ENCODE peak calls at places on chromosomes 13 and 19, in eight cellular contexts. O is IMR-90, B is right cardiac atrium, I is heart left ventricle, P is right lobe of liver, J is AG04450, D is pancreas, L is A673. X is an unnamed sample.

GRCh38 chr19:14632286-14632685 is 42.4 kb downstream of the ADGRE3 start:
- DNase-seq in O (peak; percentile 15), B (no peak), I (no peak), P (no peak), J (no peak), D (no peak), L (peak; percentile 65), X (no peak)

GRCh38 chr19:15992014-15992413 is 43.2 kb downstream of the OR10H4 start:
- DNase-seq in O (no peak), B (no peak), I (no peak), P (no peak), J (no peak), D (no peak), L (no peak), X (no peak)

GRCh38 chr13:79671420-79671819 is 190.5 kb downstream of the NDFIP2 start:
- DNase-seq in O (no peak), B (no peak), I (no peak), P (no peak), J (no peak), D (no peak), L (no peak), X (no peak)

GRCh38 chr13:33180009-33180804 is 105.3 kb downstream of the STARD13 start:
- DNase-seq in O (no peak), B (no peak), I (no peak), P (no peak), J (no peak), D (no peak), L (peak; percentile 67), X (no peak)

GRCh38 chr19:55619264-55619663 is 5.1 kb downstream of the ZNF784 start:
- DNase-seq in O (peak; percentile 61), B (peak; percentile 6), I (no peak), P (no peak), J (no peak), D (no peak), L (no peak), X (no peak)

GRCh38 chr13:74205313-74205690 is 71.1 kb upstream of the KLF12 start:
- DNase-seq in O (no peak), B (no peak), I (no peak), P (no peak), J (no peak), D (no peak), L (no peak), X (no peak)

GRCh38 chr13:85772379-85772778 is 26.8 kb downstream of the SLITRK6 start:
- DNase-seq in O (peak; percentile 7), B (no peak), I (no peak), P (no peak), J (no peak), D (no peak), L (no peak), X (no peak)

GRCh38 chr13:42283574-42283973 is 11.6 kb downstream of the AKAP11 start:
- DNase-seq in O (no peak), B (no peak), I (no peak), P (no peak), J (no peak), D (no peak), L (no peak), X (no peak)

GRCh38 chr19:42942187-42942789 is 5.3 kb upstream of the PSG7 start:
- DNase-seq in O (peak; percentile 20), B (no peak), I (no peak), P (no peak), J (no peak), D (no peak), L (peak; percentile 17), X (no peak)

GRCh38 chr13:63012016-63012415 is 1596.4 kb upstream of the PCDH20 start:
- DNase-seq in O (no peak), B (no peak), I (no peak), P (no peak), J (no peak), D (no peak), L (no peak), X (no peak)

GRCh38 chr19:8145969-8146368 is 3.4 kb downstream of the FBN3 start:
- DNase-seq in O (no peak), B (no peak), I (no peak), P (no peak), J (no peak), D (peak; percentile 78), L (no peak), X (no peak)

GRCh38 chr19:11581740-11582139 is 4.3 kb upstream of the ACP5 start:
- DNase-seq in O (peak; percentile 52), B (no peak), I (no peak), P (no peak), J (no peak), D (no peak), L (no peak), X (no peak)

GRCh38 chr13:98629055-98629454 is 52.1 kb upstream of the STK24 start:
- DNase-seq in O (no peak), B (no peak), I (no peak), P (no peak), J (no peak), D (no peak), L (no peak), X (no peak)

GRCh38 chr19:17977488-17977887 is 10.6 kb downstream of the KCNN1 start:
- DNase-seq in O (no peak), B (no peak), I (no peak), P (no peak), J (no peak), D (no peak), L (no peak), X (no peak)

GRCh38 chr13:49022472-49023144 is 46.9 kb downstream of the FNDC3A start:
- DNase-seq in O (peak; percentile 36), B (no peak), I (no peak), P (no peak), J (no peak), D (no peak), L (no peak), X (no peak)

GRCh38 chr19:41462497-41462896 is 19.5 kb downstream of the ERICH4 start:
- DNase-seq in O (no peak), B (no peak), I (no peak), P (no peak), J (no peak), D (no peak), L (no peak), X (no peak)

GRCh38 chr19:3670796-3671679 is 29.2 kb downstream of the PIP5K1C start:
- DNase-seq in O (peak; percentile 56), B (peak; percentile 95), I (peak; percentile 91), P (no peak), J (peak; percentile 13), D (no peak), L (no peak), X (peak; percentile 86)

GRCh38 chr19:21585491-21585890 is 80.1 kb downstream of the ZNF429 start:
- DNase-seq in O (no peak), B (no peak), I (no peak), P (no peak), J (no peak), D (peak; percentile 62), L (no peak), X (no peak)

GRCh38 chr13:85638815-85639393 is 160.3 kb downstream of the SLITRK6 start:
- DNase-seq in O (no peak), B (peak; percentile 26), I (no peak), P (peak; percentile 31), J (no peak), D (no peak), L (no peak), X (no peak)

GRCh38 chr13:40342461-40342860 is 324.0 kb downstream of the FOXO1 start:
- DNase-seq in O (no peak), B (no peak), I (no peak), P (no peak), J (no peak), D (no peak), L (no peak), X (no peak)

GRCh38 chr19:58227964-58228583 is 640 bp upstream of the ZNF544 start:
- DNase-seq in O (no peak), B (no peak), I (no peak), P (no peak), J (no peak), D (no peak), L (no peak), X (no peak)

GRCh38 chr19:13017306-13018036 is 22.2 kb downstream of the NFIX start:
- DNase-seq in O (no peak), B (peak; percentile 52), I (no peak), P (no peak), J (no peak), D (no peak), L (no peak), X (no peak)
- H3K27ac ChIP-seq in O (peak overlapping the region; percentile 56), B (peak overlapping the region; percentile 93), I (peak overlapping the region; percentile 84), P (no peak overlapping the region), J (peak overlapping the region; percentile 31), D (peak overlapping the region; percentile 55), L (peak overlapping the region; percentile 58), X (peak overlapping the region; percentile 94)

GRCh38 chr19:48469056-48469881 is at the start of gene CYTH2:
- DNase-seq in O (peak; percentile 100), B (peak; percentile 100), I (peak; percentile 99), P (peak; percentile 100), J (peak; percentile 20), D (peak; percentile 95), L (peak; percentile 100), X (peak; percentile 99)

GRCh38 chr19:48470281-48470680 is 1.1 kb downstream of the CYTH2 start:
- DNase-seq in O (no peak), B (peak; percentile 61), I (no peak), P (no peak), J (no peak), D (no peak), L (no peak), X (no peak)

GRCh38 chr19:48470856-48471255 is 1.7 kb downstream of the CYTH2 start:
- DNase-seq in O (no peak), B (peak; percentile 24), I (no peak), P (no peak), J (no peak), D (no peak), L (no peak), X (no peak)

GRCh38 chr19:48466571-48467325 is 2.4 kb upstream of the CYTH2 start:
- DNase-seq in O (peak; percentile 84), B (peak; percentile 55), I (no peak), P (no peak), J (peak; percentile 15), D (peak; percentile 55), L (no peak), X (no peak)

GRCh38 chr19:48468806-48469055 is 438 bp upstream of the CYTH2 start:
- DNase-seq in O (no peak), B (no peak), I (no peak), P (no peak), J (peak; percentile 100), D (no peak), L (no peak), X (no peak)
- H3K4me3 ChIP-seq in O (peak overlapping the region; percentile 33), B (peak overlapping the region; percentile 12), I (peak overlapping the region; percentile 16), P (peak overlapping the region; percentile 22), J (peak overlapping the region; percentile 55), D (peak overlapping the region; percentile 41), L (peak overlapping the region; percentile 87), X (peak overlapping the region; percentile 64)

DNA sequence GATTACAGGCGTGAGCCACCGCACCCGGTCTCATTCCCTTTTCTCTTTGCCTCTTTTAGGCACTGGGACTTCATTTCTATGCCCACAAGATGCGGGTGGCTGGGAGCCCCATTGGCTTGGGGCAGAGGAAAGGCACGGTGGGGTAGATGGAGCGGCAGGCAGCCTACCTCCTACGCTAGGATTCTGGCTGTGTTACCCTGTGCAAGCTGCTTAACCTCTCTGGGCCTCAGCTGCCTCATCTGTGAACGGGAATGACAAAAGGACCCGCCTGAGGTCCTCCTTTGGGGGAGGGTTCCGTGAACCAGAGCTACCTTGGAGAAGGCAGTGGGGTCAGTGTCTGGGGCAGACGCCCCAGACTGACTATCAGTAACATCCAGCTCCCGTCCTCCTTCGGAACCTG is 9.3 kb upstream of the LINGO3 start:
- DNase-seq in O (no peak), B (no peak), I (no peak), P (no peak), J (no peak), D (no peak), L (no peak), X (no peak)
- H3K27ac ChIP-seq in O (no peak overlapping the region), B (no peak overlapping the region), I (no peak overlapping the region), P (no peak overlapping the region), J (no peak overlapping the region), D (no peak overlapping the region), L (no peak overlapping the region), X (no peak overlapping the region)

GRCh38 chr13:71863249-71863648 is 3.8 kb downstream of the DACH1 start:
- DNase-seq in O (no peak), B (no peak), I (no peak), P (no peak), J (no peak), D (no peak), L (no peak), X (no peak)
- H3K4me3 ChIP-seq in O (no peak overlapping the region), B (peak overlapping the region; percentile 82), I (no peak overlapping the region), P (no peak overlapping the region), J (no peak overlapping the region), D (no peak overlapping the region), L (no peak overlapping the region), X (peak overlapping the region; percentile 78)